ENCODE peak calls at places on chromosomes 13 and 19, in eight cellular contexts. One of them, this sample, is unnamed.

GRCh38 chr13:32047088-32047487 is 15.5 kb downstream of the FRY start:
- DNase-seq in SK-N-SH: no peak
- DNase-seq in BJ: no peak
- DNase-seq in GM12865: no peak
- DNase-seq in A549: no peak
- DNase-seq in epithelial cell of esophagus: no peak
- DNase-seq in cardiac muscle cell: no peak
- DNase-seq in suprapubic skin: no peak
- DNase-seq in this sample: no peak

GRCh38 chr19:31280266-31281006 is 68.8 kb downstream of the TSHZ3 start:
- DNase-seq in SK-N-SH: no peak
- DNase-seq in BJ: no peak
- DNase-seq in GM12865: no peak
- DNase-seq in A549: no peak
- DNase-seq in epithelial cell of esophagus: no peak
- DNase-seq in cardiac muscle cell: no peak
- DNase-seq in suprapubic skin: no peak
- DNase-seq in this sample: peak

GRCh38 chr13:49776871-49777270 is 15.6 kb downstream of the KPNA3 start:
- DNase-seq in SK-N-SH: no peak
- DNase-seq in BJ: no peak
- DNase-seq in GM12865: no peak
- DNase-seq in A549: no peak
- DNase-seq in epithelial cell of esophagus: no peak
- DNase-seq in cardiac muscle cell: no peak
- DNase-seq in suprapubic skin: no peak
- DNase-seq in this sample: no peak

GRCh38 chr19:3601021-3601420 is 5.7 kb downstream of the TBXA2R start:
- DNase-seq in SK-N-SH: no peak
- DNase-seq in BJ: no peak
- DNase-seq in GM12865: no peak
- DNase-seq in A549: no peak
- DNase-seq in epithelial cell of esophagus: no peak
- DNase-seq in cardiac muscle cell: no peak
- DNase-seq in suprapubic skin: no peak
- DNase-seq in this sample: no peak

GRCh38 chr19:4388171-4389063 is 11.9 kb downstream of the SH3GL1 start:
- DNase-seq in SK-N-SH: no peak
- DNase-seq in BJ: no peak
- DNase-seq in GM12865: no peak
- DNase-seq in A549: no peak
- DNase-seq in epithelial cell of esophagus: no peak
- DNase-seq in cardiac muscle cell: no peak
- DNase-seq in suprapubic skin: no peak
- DNase-seq in this sample: no peak

GRCh38 chr13:112911285-112911701 is 57.7 kb upstream of the MCF2L start:
- DNase-seq in SK-N-SH: no peak
- DNase-seq in BJ: no peak
- DNase-seq in GM12865: no peak
- DNase-seq in A549: no peak
- DNase-seq in epithelial cell of esophagus: no peak
- DNase-seq in cardiac muscle cell: no peak
- DNase-seq in suprapubic skin: no peak
- DNase-seq in this sample: no peak

GRCh38 chr19:10228925-10229324 is 2.2 kb downstream of the S1PR2 start:
- DNase-seq in SK-N-SH: peak
- DNase-seq in BJ: no peak
- DNase-seq in GM12865: peak
- DNase-seq in A549: peak
- DNase-seq in epithelial cell of esophagus: peak
- DNase-seq in cardiac muscle cell: peak
- DNase-seq in suprapubic skin: no peak
- DNase-seq in this sample: peak

GRCh38 chr13:35162420-35162819 is 220.3 kb downstream of the NBEA start:
- DNase-seq in SK-N-SH: no peak
- DNase-seq in BJ: no peak
- DNase-seq in GM12865: peak
- DNase-seq in A549: no peak
- DNase-seq in epithelial cell of esophagus: no peak
- DNase-seq in cardiac muscle cell: no peak
- DNase-seq in suprapubic skin: no peak
- DNase-seq in this sample: no peak

GRCh38 chr19:55275851-55276719 is 3.8 kb downstream of the HSPBP1 start:
- DNase-seq in SK-N-SH: no peak
- DNase-seq in BJ: no peak
- DNase-seq in GM12865: peak
- DNase-seq in A549: no peak
- DNase-seq in epithelial cell of esophagus: no peak
- DNase-seq in cardiac muscle cell: no peak
- DNase-seq in suprapubic skin: no peak
- DNase-seq in this sample: no peak

GRCh38 chr19:35216833-35217707 is 11.5 kb downstream of the FAM187B start:
- DNase-seq in SK-N-SH: no peak
- DNase-seq in BJ: no peak
- DNase-seq in GM12865: peak
- DNase-seq in A549: no peak
- DNase-seq in epithelial cell of esophagus: peak
- DNase-seq in cardiac muscle cell: no peak
- DNase-seq in suprapubic skin: peak
- DNase-seq in this sample: peak

DNA sequence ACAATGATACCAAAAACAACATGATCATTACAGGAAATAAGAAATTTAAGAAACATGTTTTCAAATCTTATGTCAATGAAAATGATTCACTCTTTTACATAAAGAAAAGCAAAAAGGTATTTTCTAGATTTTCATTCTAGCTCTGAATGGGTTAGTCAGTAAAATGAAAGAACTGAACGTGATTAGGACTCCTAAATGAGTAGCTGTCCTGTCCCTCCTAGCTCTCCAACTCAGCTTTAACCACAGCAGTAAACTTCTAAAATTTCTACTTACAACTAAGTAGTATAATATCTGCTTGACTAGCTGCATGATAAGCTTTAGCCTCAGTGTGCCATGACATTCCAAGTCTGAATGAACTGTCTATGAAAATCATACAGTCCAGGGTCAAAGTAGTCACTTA is 136.5 kb downstream of the MYCBP2 start:
- DNase-seq in SK-N-SH: no peak
- DNase-seq in BJ: no peak
- DNase-seq in GM12865: no peak
- DNase-seq in A549: no peak
- DNase-seq in epithelial cell of esophagus: no peak
- DNase-seq in cardiac muscle cell: no peak
- DNase-seq in suprapubic skin: no peak
- DNase-seq in this sample: no peak
- H3K4me3 ChIP-seq in SK-N-SH: no peak
- H3K4me3 ChIP-seq in BJ: no peak
- H3K4me3 ChIP-seq in GM12865: no peak
- H3K4me3 ChIP-seq in A549: no peak
- H3K4me3 ChIP-seq in epithelial cell of esophagus: no peak
- H3K4me3 ChIP-seq in cardiac muscle cell: no peak
- H3K4me3 ChIP-seq in suprapubic skin: no peak
- H3K4me3 ChIP-seq in this sample: no peak

GRCh38 chr19:11450570-11451326 is 15.3 kb downstream of the PRKCSH start:
- DNase-seq in SK-N-SH: peak
- DNase-seq in BJ: no peak
- DNase-seq in GM12865: no peak
- DNase-seq in A549: no peak
- DNase-seq in epithelial cell of esophagus: no peak
- DNase-seq in cardiac muscle cell: no peak
- DNase-seq in suprapubic skin: no peak
- DNase-seq in this sample: no peak

GRCh38 chr19:11447347-11448262 is 12.2 kb downstream of the PRKCSH start:
- DNase-seq in SK-N-SH: peak
- DNase-seq in BJ: no peak
- DNase-seq in GM12865: no peak
- DNase-seq in A549: no peak
- DNase-seq in epithelial cell of esophagus: no peak
- DNase-seq in cardiac muscle cell: no peak
- DNase-seq in suprapubic skin: no peak
- DNase-seq in this sample: no peak

GRCh38 chr19:11446652-11447301 is 11.3 kb downstream of the PRKCSH start:
- DNase-seq in SK-N-SH: peak
- DNase-seq in BJ: no peak
- DNase-seq in GM12865: no peak
- DNase-seq in A549: peak
- DNase-seq in epithelial cell of esophagus: peak
- DNase-seq in cardiac muscle cell: peak
- DNase-seq in suprapubic skin: no peak
- DNase-seq in this sample: no peak

GRCh38 chr19:11448410-11448809 is 13.0 kb downstream of the PRKCSH start:
- DNase-seq in SK-N-SH: peak
- DNase-seq in BJ: no peak
- DNase-seq in GM12865: no peak
- DNase-seq in A549: no peak
- DNase-seq in epithelial cell of esophagus: no peak
- DNase-seq in cardiac muscle cell: no peak
- DNase-seq in suprapubic skin: no peak
- DNase-seq in this sample: no peak

GRCh38 chr19:11448923-11449554 is 13.6 kb downstream of the PRKCSH start:
- DNase-seq in SK-N-SH: peak
- DNase-seq in BJ: no peak
- DNase-seq in GM12865: no peak
- DNase-seq in A549: no peak
- DNase-seq in epithelial cell of esophagus: no peak
- DNase-seq in cardiac muscle cell: no peak
- DNase-seq in suprapubic skin: no peak
- DNase-seq in this sample: no peak
- TF ChIP-seq CTCF in SK-N-SH: no peak
- TF ChIP-seq CTCF in BJ: no peak
- TF ChIP-seq CTCF in GM12865: no peak
- TF ChIP-seq CTCF in A549: no peak
- TF ChIP-seq CTCF in epithelial cell of esophagus: no peak
- TF ChIP-seq CTCF in cardiac muscle cell: no peak
- TF ChIP-seq CTCF in suprapubic skin: no peak
- TF ChIP-seq CTCF in this sample: no peak

DNA sequence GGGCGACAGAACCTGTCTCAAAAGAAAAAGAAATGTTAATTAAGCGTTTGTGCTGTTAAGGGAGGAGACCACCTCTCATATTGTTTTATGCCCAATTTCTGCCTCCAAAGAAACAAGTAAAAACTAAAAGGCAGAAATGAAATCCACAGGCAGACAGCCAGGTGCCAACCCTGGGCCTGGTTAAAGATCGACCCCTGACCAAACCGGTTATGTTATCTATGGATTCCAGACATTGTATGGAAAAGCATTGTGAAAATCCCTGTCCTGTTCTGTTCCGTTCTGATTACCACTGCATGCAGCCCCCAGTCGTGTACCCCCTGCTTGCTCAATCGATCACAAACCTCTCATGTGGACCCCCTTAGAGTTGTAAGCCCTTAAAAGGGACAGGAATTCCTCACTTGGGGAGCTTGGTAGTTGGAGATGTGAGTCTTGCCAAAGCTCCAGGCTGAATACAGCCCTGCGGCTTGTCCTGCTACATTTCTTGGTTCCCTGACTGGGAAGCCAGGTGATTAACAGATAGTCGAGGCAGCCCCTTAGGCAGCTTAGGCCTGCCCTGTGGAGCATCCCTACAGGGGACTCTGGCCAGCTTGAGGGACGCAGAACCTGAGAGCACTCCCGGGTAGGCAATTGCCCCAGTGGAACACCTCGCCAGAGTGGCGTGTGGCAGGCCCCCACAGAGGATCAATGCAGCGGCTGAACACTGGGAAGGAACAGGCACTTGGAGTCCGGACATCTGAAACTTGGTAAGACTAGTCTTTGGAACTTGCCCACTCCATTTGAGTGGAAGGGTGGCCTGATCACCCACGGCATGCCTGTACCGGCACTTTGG is 748 bp upstream of the ZNF552 start:
- DNase-seq in SK-N-SH: no peak
- DNase-seq in BJ: no peak
- DNase-seq in GM12865: no peak
- DNase-seq in A549: no peak
- DNase-seq in epithelial cell of esophagus: no peak
- DNase-seq in cardiac muscle cell: no peak
- DNase-seq in suprapubic skin: peak
- DNase-seq in this sample: no peak
- H3K4me3 ChIP-seq in SK-N-SH: peak
- H3K4me3 ChIP-seq in BJ: no peak
- H3K4me3 ChIP-seq in GM12865: peak
- H3K4me3 ChIP-seq in A549: peak
- H3K4me3 ChIP-seq in epithelial cell of esophagus: peak
- H3K4me3 ChIP-seq in cardiac muscle cell: peak
- H3K4me3 ChIP-seq in suprapubic skin: peak
- H3K4me3 ChIP-seq in this sample: peak

DNA sequence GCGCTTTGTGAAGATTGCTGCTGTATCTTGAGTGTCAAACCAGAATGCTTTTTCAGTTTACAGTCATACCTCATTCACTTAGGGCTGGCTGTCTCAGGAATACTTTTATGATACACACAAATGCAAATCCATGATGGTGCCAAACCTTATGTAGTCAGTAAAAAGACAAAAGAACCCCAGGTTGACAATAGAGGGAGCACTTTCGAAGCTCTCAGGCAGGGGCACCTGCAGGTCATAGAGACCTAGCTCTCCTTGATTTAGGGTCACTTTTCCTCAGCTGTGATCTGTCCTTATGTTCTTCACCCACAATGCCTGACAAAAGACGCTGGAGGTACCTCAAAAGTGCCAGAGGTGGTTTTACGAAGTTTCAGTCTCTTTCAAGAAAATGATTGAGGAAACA is 172.2 kb downstream of the DNAJC15 start:
- DNase-seq in SK-N-SH: no peak
- DNase-seq in BJ: no peak
- DNase-seq in GM12865: peak
- DNase-seq in A549: no peak
- DNase-seq in epithelial cell of esophagus: peak
- DNase-seq in cardiac muscle cell: no peak
- DNase-seq in suprapubic skin: no peak
- DNase-seq in this sample: peak
- TF ChIP-seq CTCF in SK-N-SH: peak
- TF ChIP-seq CTCF in BJ: no peak
- TF ChIP-seq CTCF in GM12865: peak
- TF ChIP-seq CTCF in A549: no peak
- TF ChIP-seq CTCF in epithelial cell of esophagus: peak
- TF ChIP-seq CTCF in cardiac muscle cell: peak
- TF ChIP-seq CTCF in suprapubic skin: no peak
- TF ChIP-seq CTCF in this sample: peak

DNA sequence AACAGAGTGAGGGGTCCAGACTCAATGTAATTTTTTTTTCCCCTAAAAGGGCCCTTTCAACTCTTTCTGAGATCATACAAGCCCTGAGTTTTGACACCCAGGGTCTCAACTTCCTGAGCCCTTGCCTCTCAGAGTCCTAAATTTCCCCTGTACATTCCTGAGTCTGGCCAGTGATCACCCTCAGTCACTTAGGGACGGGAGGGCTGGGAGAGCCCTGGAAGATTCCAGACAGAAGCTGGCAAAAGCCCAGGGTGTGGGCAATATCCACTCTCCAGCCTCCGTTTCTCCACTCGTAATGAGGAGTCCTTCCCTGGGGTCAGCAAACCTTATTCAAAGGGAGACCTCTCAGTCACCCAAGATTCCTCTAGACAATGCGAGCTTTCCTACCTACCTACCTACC is 1.6 kb downstream of the PPP1R13L start:
- DNase-seq in SK-N-SH: no peak
- DNase-seq in BJ: no peak
- DNase-seq in GM12865: no peak
- DNase-seq in A549: no peak
- DNase-seq in epithelial cell of esophagus: no peak
- DNase-seq in cardiac muscle cell: no peak
- DNase-seq in suprapubic skin: no peak
- DNase-seq in this sample: no peak
- H3K4me3 ChIP-seq in SK-N-SH: peak
- H3K4me3 ChIP-seq in BJ: peak
- H3K4me3 ChIP-seq in GM12865: no peak
- H3K4me3 ChIP-seq in A549: peak
- H3K4me3 ChIP-seq in epithelial cell of esophagus: peak
- H3K4me3 ChIP-seq in cardiac muscle cell: no peak
- H3K4me3 ChIP-seq in suprapubic skin: peak
- H3K4me3 ChIP-seq in this sample: peak